ENCODE peak calls at places on chromosomes 13 and 19, in seven cellular contexts. One of them, this sample, is unnamed.

GRCh38 chr13:73754727-73755292 is 379.4 kb downstream of the KLF12 start:
- DNase-seq in esophagus squamous epithelium: no peak
- DNase-seq in caudate nucleus: no peak
- DNase-seq in astrocyte: peak
- DNase-seq in colonic mucosa: peak
- DNase-seq in RWPE1: peak
- DNase-seq in heart right ventricle: peak
- DNase-seq in this sample: no peak

GRCh38 chr19:14563989-14564650 is 7.7 kb downstream of the NDUFB7 start:
- DNase-seq in heart right ventricle: no peak
- DNase-seq in RWPE1: peak
- DNase-seq in esophagus squamous epithelium: no peak
- DNase-seq in caudate nucleus: no peak
- DNase-seq in colonic mucosa: no peak
- DNase-seq in astrocyte: no peak
- DNase-seq in this sample: peak

GRCh38 chr13:114108141-114108761 is 24.2 kb downstream of the RASA3 start:
- DNase-seq in astrocyte: no peak
- DNase-seq in esophagus squamous epithelium: no peak
- DNase-seq in RWPE1: no peak
- DNase-seq in colonic mucosa: no peak
- DNase-seq in caudate nucleus: no peak
- DNase-seq in heart right ventricle: no peak
- DNase-seq in this sample: peak

GRCh38 chr13:66207610-66208009 is 1022.5 kb downstream of the PCDH9 start:
- DNase-seq in RWPE1: no peak
- DNase-seq in colonic mucosa: no peak
- DNase-seq in caudate nucleus: no peak
- DNase-seq in heart right ventricle: no peak
- DNase-seq in astrocyte: peak
- DNase-seq in esophagus squamous epithelium: no peak
- DNase-seq in this sample: no peak

GRCh38 chr19:30666301-30666803 is 294.2 kb downstream of the ZNF536 start:
- DNase-seq in heart right ventricle: peak
- DNase-seq in esophagus squamous epithelium: no peak
- DNase-seq in RWPE1: peak
- DNase-seq in caudate nucleus: no peak
- DNase-seq in astrocyte: no peak
- DNase-seq in colonic mucosa: peak
- DNase-seq in this sample: peak

GRCh38 chr19:39426170-39426569 is 9.6 kb downstream of the RPS16 start:
- DNase-seq in heart right ventricle: no peak
- DNase-seq in colonic mucosa: no peak
- DNase-seq in RWPE1: no peak
- DNase-seq in esophagus squamous epithelium: no peak
- DNase-seq in astrocyte: no peak
- DNase-seq in caudate nucleus: no peak
- DNase-seq in this sample: no peak

GRCh38 chr19:28521614-28522544 is 691.1 kb downstream of the UQCRFS1 start:
- DNase-seq in caudate nucleus: no peak
- DNase-seq in esophagus squamous epithelium: no peak
- DNase-seq in colonic mucosa: no peak
- DNase-seq in RWPE1: no peak
- DNase-seq in astrocyte: no peak
- DNase-seq in heart right ventricle: no peak
- DNase-seq in this sample: no peak

GRCh38 chr19:42188665-42189064 is 28.8 kb downstream of the DEDD2 start:
- DNase-seq in heart right ventricle: no peak
- DNase-seq in astrocyte: no peak
- DNase-seq in esophagus squamous epithelium: no peak
- DNase-seq in RWPE1: no peak
- DNase-seq in colonic mucosa: no peak
- DNase-seq in caudate nucleus: no peak
- DNase-seq in this sample: no peak

GRCh38 chr19:5895409-5895808 is 8.2 kb downstream of the NDUFA11 start:
- DNase-seq in heart right ventricle: no peak
- DNase-seq in RWPE1: no peak
- DNase-seq in esophagus squamous epithelium: no peak
- DNase-seq in caudate nucleus: no peak
- DNase-seq in astrocyte: no peak
- DNase-seq in colonic mucosa: no peak
- DNase-seq in this sample: no peak

GRCh38 chr13:98105929-98106336 is 37.0 kb upstream of the FARP1 start:
- DNase-seq in astrocyte: peak
- DNase-seq in heart right ventricle: peak
- DNase-seq in esophagus squamous epithelium: no peak
- DNase-seq in RWPE1: no peak
- DNase-seq in colonic mucosa: no peak
- DNase-seq in caudate nucleus: no peak
- DNase-seq in this sample: no peak

GRCh38 chr19:42693760-42694350 is 46.4 kb downstream of the PSG3 start:
- DNase-seq in heart right ventricle: no peak
- DNase-seq in colonic mucosa: no peak
- DNase-seq in RWPE1: peak
- DNase-seq in esophagus squamous epithelium: no peak
- DNase-seq in astrocyte: peak
- DNase-seq in caudate nucleus: no peak
- DNase-seq in this sample: no peak

GRCh38 chr19:41403181-41403970 is 5.8 kb downstream of the BCKDHA start:
- DNase-seq in astrocyte: no peak
- DNase-seq in colonic mucosa: no peak
- DNase-seq in esophagus squamous epithelium: no peak
- DNase-seq in RWPE1: no peak
- DNase-seq in heart right ventricle: no peak
- DNase-seq in caudate nucleus: no peak
- DNase-seq in this sample: no peak

GRCh38 chr19:35776102-35776788 is 881 bp downstream of the ARHGAP33 start:
- DNase-seq in colonic mucosa: no peak
- DNase-seq in astrocyte: no peak
- DNase-seq in RWPE1: no peak
- DNase-seq in esophagus squamous epithelium: no peak
- DNase-seq in heart right ventricle: no peak
- DNase-seq in caudate nucleus: no peak
- DNase-seq in this sample: no peak

GRCh38 chr19:56612737-56613136 is 17.6 kb downstream of the ZNF71 start:
- DNase-seq in RWPE1: no peak
- DNase-seq in esophagus squamous epithelium: no peak
- DNase-seq in heart right ventricle: no peak
- DNase-seq in colonic mucosa: no peak
- DNase-seq in caudate nucleus: no peak
- DNase-seq in astrocyte: no peak
- DNase-seq in this sample: no peak

GRCh38 chr19:39422020-39422419 is 9.6 kb downstream of the PLEKHG2 start:
- DNase-seq in heart right ventricle: no peak
- DNase-seq in colonic mucosa: no peak
- DNase-seq in RWPE1: no peak
- DNase-seq in astrocyte: no peak
- DNase-seq in caudate nucleus: no peak
- DNase-seq in esophagus squamous epithelium: no peak
- DNase-seq in this sample: no peak

GRCh38 chr19:33772858-33773180 is 23.9 kb upstream of the KCTD15 start:
- DNase-seq in RWPE1: no peak
- DNase-seq in colonic mucosa: no peak
- DNase-seq in caudate nucleus: no peak
- DNase-seq in heart right ventricle: no peak
- DNase-seq in esophagus squamous epithelium: no peak
- DNase-seq in astrocyte: no peak
- DNase-seq in this sample: no peak

GRCh38 chr13:47862841-47863240 is 138.2 kb downstream of the SUCLA2 start:
- DNase-seq in astrocyte: no peak
- DNase-seq in esophagus squamous epithelium: no peak
- DNase-seq in RWPE1: no peak
- DNase-seq in colonic mucosa: no peak
- DNase-seq in heart right ventricle: no peak
- DNase-seq in caudate nucleus: no peak
- DNase-seq in this sample: no peak

GRCh38 chr19:21697171-21697570 is 70.2 kb downstream of the ZNF100 start:
- DNase-seq in esophagus squamous epithelium: no peak
- DNase-seq in heart right ventricle: no peak
- DNase-seq in colonic mucosa: no peak
- DNase-seq in RWPE1: no peak
- DNase-seq in caudate nucleus: no peak
- DNase-seq in astrocyte: no peak
- DNase-seq in this sample: no peak

GRCh38 chr13:82654851-82655517 is 1227.3 kb downstream of the SLITRK1 start:
- DNase-seq in colonic mucosa: peak
- DNase-seq in astrocyte: peak
- DNase-seq in heart right ventricle: peak
- DNase-seq in caudate nucleus: no peak
- DNase-seq in esophagus squamous epithelium: no peak
- DNase-seq in RWPE1: peak
- DNase-seq in this sample: no peak

GRCh38 chr13:98143601-98144500 is 957 bp downstream of the FARP1 start:
- DNase-seq in RWPE1: peak
- DNase-seq in astrocyte: peak
- DNase-seq in esophagus squamous epithelium: no peak
- DNase-seq in caudate nucleus: no peak
- DNase-seq in colonic mucosa: peak
- DNase-seq in heart right ventricle: peak
- DNase-seq in this sample: no peak

GRCh38 chr19:3389876-3390361 is 23.5 kb downstream of the NFIC start:
- DNase-seq in esophagus squamous epithelium: no peak
- DNase-seq in caudate nucleus: no peak
- DNase-seq in heart right ventricle: no peak
- DNase-seq in astrocyte: no peak
- DNase-seq in colonic mucosa: peak
- DNase-seq in RWPE1: no peak
- DNase-seq in this sample: no peak

GRCh38 chr13:92463134-92463533 is 763.5 kb upstream of the GPC6 start:
- DNase-seq in caudate nucleus: no peak
- DNase-seq in heart right ventricle: no peak
- DNase-seq in astrocyte: no peak
- DNase-seq in esophagus squamous epithelium: no peak
- DNase-seq in RWPE1: no peak
- DNase-seq in colonic mucosa: peak
- DNase-seq in this sample: no peak

GRCh38 chr13:72390909-72391308 is 336.5 kb downstream of the MZT1 start:
- DNase-seq in caudate nucleus: no peak
- DNase-seq in esophagus squamous epithelium: no peak
- DNase-seq in RWPE1: peak
- DNase-seq in astrocyte: peak
- DNase-seq in heart right ventricle: no peak
- DNase-seq in colonic mucosa: no peak
- DNase-seq in this sample: no peak

DNA sequence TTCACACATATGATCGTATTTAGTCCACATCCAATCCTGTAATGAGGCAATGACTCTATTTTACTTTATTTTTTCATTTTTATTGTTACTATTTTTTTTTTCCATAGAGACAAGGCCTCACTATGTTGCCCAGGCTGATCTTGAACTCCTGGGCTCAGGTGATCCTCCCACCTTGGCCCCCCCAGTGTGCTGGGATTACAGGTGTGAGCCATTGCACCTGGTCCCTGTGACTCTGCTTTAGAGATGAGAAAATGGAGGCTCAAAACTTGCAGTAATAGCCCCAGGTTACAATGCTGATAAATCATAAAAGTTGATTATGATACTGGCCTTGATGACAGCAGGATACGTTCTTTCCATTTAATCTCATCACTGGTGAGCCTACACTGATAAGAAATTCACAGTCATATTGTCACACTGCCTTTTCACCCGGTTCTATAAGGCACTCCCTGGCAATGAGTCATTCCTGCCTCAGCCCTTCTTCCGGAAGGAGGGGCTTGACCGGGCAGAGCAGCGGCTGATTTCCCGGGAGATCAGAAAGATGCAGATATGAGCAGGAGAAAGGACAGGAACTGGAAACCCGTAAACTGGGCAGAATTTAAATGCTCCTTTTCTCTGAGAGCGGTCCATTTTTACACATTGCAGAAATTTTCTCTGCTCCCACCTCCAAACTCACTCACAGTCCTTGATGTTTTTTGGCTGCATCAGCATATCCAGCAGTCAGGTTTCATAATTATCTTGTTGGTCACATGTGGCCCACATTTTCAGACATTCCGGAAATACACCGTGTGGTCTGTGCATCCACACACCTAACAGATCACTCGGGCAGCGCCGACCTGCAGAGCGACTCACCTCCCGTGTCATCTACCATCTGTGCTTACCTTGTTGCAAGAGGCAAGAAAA is 616.4 kb downstream of the EFNB2 start:
- DNase-seq in RWPE1: peak
- DNase-seq in esophagus squamous epithelium: no peak
- DNase-seq in heart right ventricle: no peak
- DNase-seq in colonic mucosa: peak
- DNase-seq in caudate nucleus: no peak
- DNase-seq in astrocyte: peak
- DNase-seq in this sample: no peak
- H3K27ac ChIP-seq in RWPE1: peak
- H3K27ac ChIP-seq in esophagus squamous epithelium: peak
- H3K27ac ChIP-seq in heart right ventricle: no peak
- H3K27ac ChIP-seq in colonic mucosa: peak
- H3K27ac ChIP-seq in caudate nucleus: no peak
- H3K27ac ChIP-seq in astrocyte: peak
- H3K27ac ChIP-seq in this sample: no peak

GRCh38 chr19:18869781-18870530 is 26.0 kb downstream of the CERS1 start:
- DNase-seq in RWPE1: no peak
- DNase-seq in colonic mucosa: no peak
- DNase-seq in heart right ventricle: no peak
- DNase-seq in astrocyte: no peak
- DNase-seq in esophagus squamous epithelium: no peak
- DNase-seq in caudate nucleus: no peak
- DNase-seq in this sample: no peak
- H3K27ac ChIP-seq in RWPE1: no peak
- H3K27ac ChIP-seq in colonic mucosa: no peak
- H3K27ac ChIP-seq in heart right ventricle: no peak
- H3K27ac ChIP-seq in astrocyte: no peak
- H3K27ac ChIP-seq in esophagus squamous epithelium: no peak
- H3K27ac ChIP-seq in caudate nucleus: no peak
- H3K27ac ChIP-seq in this sample: no peak

DNA sequence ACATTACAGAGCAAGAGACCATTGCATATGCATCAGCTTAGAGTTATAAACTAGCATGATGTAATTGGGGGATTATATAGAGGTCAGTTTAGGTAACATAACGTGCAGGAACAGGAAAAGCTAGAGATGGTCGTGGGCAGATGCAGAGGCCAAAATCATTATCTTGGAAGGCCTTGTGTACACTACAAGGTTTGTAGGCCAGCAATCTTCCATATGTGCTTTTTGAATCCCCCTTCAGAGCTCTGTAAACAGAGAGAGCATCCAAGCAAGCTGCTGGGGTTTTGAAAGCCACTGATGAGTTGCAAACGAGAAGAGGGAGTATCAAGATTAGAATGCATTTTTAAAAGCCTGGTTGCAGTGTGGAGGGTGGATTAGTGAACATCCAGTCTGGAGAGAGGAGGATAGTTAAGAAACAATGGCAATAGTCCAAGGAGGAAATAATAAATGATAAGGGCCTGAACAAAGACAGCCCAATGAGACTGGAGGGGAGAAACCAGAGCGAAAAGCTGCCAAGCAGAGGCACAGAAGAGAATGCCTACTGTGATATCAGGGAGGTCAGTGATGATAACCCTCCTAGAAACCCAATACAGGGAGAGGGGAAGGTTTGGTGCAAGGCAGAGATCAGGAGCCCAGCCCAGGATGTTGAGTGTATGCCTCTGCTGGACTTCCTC is 109.6 kb downstream of the ZAR1L start:
- DNase-seq in esophagus squamous epithelium: no peak
- DNase-seq in astrocyte: no peak
- DNase-seq in caudate nucleus: no peak
- DNase-seq in heart right ventricle: no peak
- DNase-seq in RWPE1: no peak
- DNase-seq in colonic mucosa: no peak
- DNase-seq in this sample: no peak
- H3K27ac ChIP-seq in esophagus squamous epithelium: no peak
- H3K27ac ChIP-seq in astrocyte: no peak
- H3K27ac ChIP-seq in caudate nucleus: no peak
- H3K27ac ChIP-seq in heart right ventricle: no peak
- H3K27ac ChIP-seq in RWPE1: no peak
- H3K27ac ChIP-seq in colonic mucosa: no peak
- H3K27ac ChIP-seq in this sample: no peak

GRCh38 chr13:37303610-37304009 is 198.1 kb upstream of the CSNK1A1L start:
- DNase-seq in caudate nucleus: no peak
- DNase-seq in heart right ventricle: no peak
- DNase-seq in astrocyte: no peak
- DNase-seq in colonic mucosa: no peak
- DNase-seq in esophagus squamous epithelium: no peak
- DNase-seq in RWPE1: no peak
- DNase-seq in this sample: no peak
- H3K27ac ChIP-seq in caudate nucleus: no peak
- H3K27ac ChIP-seq in heart right ventricle: no peak
- H3K27ac ChIP-seq in astrocyte: no peak
- H3K27ac ChIP-seq in colonic mucosa: no peak
- H3K27ac ChIP-seq in esophagus squamous epithelium: no peak
- H3K27ac ChIP-seq in RWPE1: no peak
- H3K27ac ChIP-seq in this sample: no peak